ENCODE peak calls at places on chromosomes 2 and 18, in five cellular contexts. H is stimulated activated CD4-positive, alpha-beta T cell treated with anti-CD3 and anti-CD28 coated beads, TNF-alpha, amount 100 ng/mL, for 1 hour; U is endothelial cell; F is breast epithelium; K is Calu3. V is an unnamed sample.
A peak's percentile ranks its signal among the peaks of the same experiment; 100 is the strongest.

GRCh38 chr2:239445771-239446524 is 45.1 kb upstream of the HDAC4 start:
- DNase-seq in H (no peak), U (no peak), F (no peak), K (no peak), V (no peak)

GRCh38 chr2:173647681-173648350 is 293.1 kb downstream of the CDCA7 start:
- DNase-seq in H (no peak), U (no peak), F (no peak), K (no peak), V (no peak)

GRCh38 chr2:71789556-71790219 is 336.3 kb downstream of the DYSF start:
- DNase-seq in H (no peak), U (no peak), F (no peak), K (no peak), V (peak; percentile 52)

GRCh38 chr2:191105082-191105481 is 45.7 kb downstream of the STAT4 start:
- DNase-seq in H (no peak), U (no peak), F (no peak), K (no peak), V (peak; percentile 22)

GRCh38 chr18:29651121-29651675 is 1391.3 kb downstream of the DSC3 start:
- DNase-seq in H (no peak), U (no peak), F (no peak), K (no peak), V (no peak)

GRCh38 chr2:177599956-177600355 is 207.4 kb downstream of the AGPS start:
- DNase-seq in H (no peak), U (no peak), F (no peak), K (no peak), V (no peak)

GRCh38 chr2:104976603-104977120 is 61.2 kb upstream of the MRPS9 start:
- DNase-seq in H (no peak), U (peak; percentile 50), F (no peak), K (peak; percentile 17), V (peak; percentile 15)

GRCh38 chr2:213119061-213119809 is 32.2 kb downstream of the IKZF2 start:
- DNase-seq in H (no peak), U (no peak), F (no peak), K (no peak), V (no peak)

GRCh38 chr2:30601375-30601774 is 154.3 kb downstream of the LCLAT1 start:
- DNase-seq in H (no peak), U (no peak), F (no peak), K (no peak), V (no peak)

GRCh38 chr2:65686928-65687521 is 254.6 kb upstream of the SPRED2 start:
- DNase-seq in H (no peak), U (no peak), F (no peak), K (no peak), V (no peak)

GRCh38 chr2:13141315-13141714 is 424.6 kb downstream of the TRIB2 start:
- DNase-seq in H (no peak), U (no peak), F (no peak), K (no peak), V (no peak)

GRCh38 chr2:238513346-238513745 is 86.6 kb downstream of the ASB1 start:
- DNase-seq in H (no peak), U (peak; percentile 66), F (no peak), K (peak; percentile 53), V (peak; percentile 64)

GRCh38 chr18:13530879-13531387 is 195.4 kb downstream of the FAM210A start:
- DNase-seq in H (no peak), U (peak; percentile 48), F (peak; percentile 35), K (peak; percentile 22), V (peak; percentile 46)

GRCh38 chr2:168064011-168064998 is 183.1 kb downstream of the STK39 start:
- DNase-seq in H (no peak), U (no peak), F (no peak), K (no peak), V (no peak)

GRCh38 chr2:162243305-162243693 is at the start of gene FAP:
- DNase-seq in H (no peak), U (no peak), F (no peak), K (no peak), V (no peak)

GRCh38 chr2:69945447-69945846 is 16.0 kb downstream of the ASPRV1 start:
- DNase-seq in H (no peak), U (no peak), F (no peak), K (no peak), V (no peak)

GRCh38 chr2:188969236-188970032 is 4.7 kb upstream of the COL3A1 start:
- DNase-seq in H (no peak), U (no peak), F (no peak), K (no peak), V (no peak)

GRCh38 chr2:122307772-122308171 is 552.3 kb downstream of the TSN start:
- DNase-seq in H (no peak), U (no peak), F (no peak), K (peak; percentile 43), V (no peak)

GRCh38 chr2:231563378-231563961 is 29.2 kb upstream of the TEX44 start:
- DNase-seq in H (no peak), U (peak; percentile 56), F (peak; percentile 21), K (peak; percentile 64), V (peak; percentile 75)

GRCh38 chr2:134988994-134989605 is 58.1 kb downstream of the MAP3K19 start:
- DNase-seq in H (no peak), U (no peak), F (no peak), K (no peak), V (peak; percentile 40)

GRCh38 chr18:9737814-9738160 is 29.7 kb downstream of the RAB31 start:
- DNase-seq in H (no peak), U (no peak), F (no peak), K (peak; percentile 56), V (no peak)

GRCh38 chr2:10498525-10499274 is 50.6 kb upstream of the ODC1 start:
- DNase-seq in H (no peak), U (no peak), F (no peak), K (no peak), V (no peak)

GRCh38 chr18:47397671-47398319 is 146.3 kb upstream of the SKOR2 start:
- DNase-seq in H (no peak), U (peak; percentile 14), F (no peak), K (no peak), V (peak; percentile 4)

GRCh38 chr2:20184067-20184938 is 40.6 kb downstream of the SDC1 start:
- DNase-seq in H (no peak), U (no peak), F (no peak), K (peak; percentile 55), V (peak; percentile 90)

GRCh38 chr2:182129188-182129707 is 143.6 kb downstream of the PPP1R1C start:
- DNase-seq in H (no peak), U (no peak), F (no peak), K (no peak), V (no peak)

GRCh38 chr18:33606621-33607020 is 28.6 kb downstream of the ASXL3 start:
- DNase-seq in H (no peak), U (no peak), F (no peak), K (no peak), V (peak; percentile 2)

GRCh38 chr18:48356909-48357631 is 52.1 kb downstream of the ZBTB7C start:
- DNase-seq in H (no peak), U (no peak), F (peak; percentile 76), K (no peak), V (no peak)

GRCh38 chr2:206798009-206798408 is 32.6 kb downstream of the FASTKD2 start:
- DNase-seq in H (no peak), U (no peak), F (no peak), K (no peak), V (no peak)

GRCh38 chr2:58710795-58711279 is 469.7 kb upstream of the FANCL start:
- DNase-seq in H (no peak), U (no peak), F (peak; percentile 67), K (no peak), V (no peak)

V was measured in A549.